ENCODE peak calls at places on chromosomes 11 and 22, in four cellular contexts. O is fibroblast of mammary gland, Q is AG04450, D is fibroblast of lung. E is an unnamed sample.

GRCh38 chr22:46054878-46055158 is 77.9 kb upstream of the WNT7B start:
- DNase-seq in Q (no peak), D (peak; percentile 33), O (no peak), E (peak; percentile 37)

GRCh38 chr11:19711911-19712280 is 741 bp upstream of the NAV2 start:
- DNase-seq in O (no peak), Q (no peak), D (no peak), E (peak; percentile 58)

GRCh38 chr22:31652911-31653684 is 8.9 kb downstream of the PISD start:
- DNase-seq in O (no peak), Q (no peak), D (no peak), E (no peak)

GRCh38 chr11:35098850-35099249 is 40.1 kb upstream of the CD44 start:
- DNase-seq in O (no peak), Q (no peak), D (no peak), E (no peak)

GRCh38 chr11:76347391-76347790 is 33.5 kb downstream of the THAP12 start:
- DNase-seq in O (no peak), D (peak; percentile 44), Q (no peak), E (no peak)

GRCh38 chr22:37664249-37665101 is 6.0 kb downstream of the PDXP start:
- DNase-seq in Q (no peak), O (no peak), D (no peak), E (no peak)

GRCh38 chr22:30287626-30288413 is 1.5 kb downstream of the CASTOR1 start:
- DNase-seq in Q (peak; percentile 76), O (peak; percentile 88), D (peak; percentile 90), E (peak; percentile 90)

GRCh38 chr11:62933285-62933684 is 12.1 kb upstream of the CHRM1 start:
- DNase-seq in O (no peak), D (no peak), Q (no peak), E (no peak)

GRCh38 chr11:98455500-98456186 is 565.1 kb upstream of the CNTN5 start:
- DNase-seq in D (no peak), O (no peak), Q (no peak), E (no peak)

GRCh38 chr11:124763156-124763947 is 1.3 kb upstream of the ESAM start:
- DNase-seq in Q (no peak), D (peak; percentile 50), O (peak; percentile 60), E (peak; percentile 93)

GRCh38 chr11:63240098-63240497 is 3.3 kb downstream of the SLC22A25 start:
- DNase-seq in O (no peak), D (no peak), Q (no peak), E (no peak)

GRCh38 chr11:117099681-117100080 is 1.5 kb upstream of the SIK3 start:
- DNase-seq in O (no peak), D (no peak), Q (no peak), E (no peak)

GRCh38 chr11:133492895-133493294 is 39.4 kb downstream of the OPCML start:
- DNase-seq in Q (no peak), D (no peak), O (no peak), E (no peak)

GRCh38 chr22:30782613-30783012 is 87.9 kb downstream of the OSBP2 start:
- DNase-seq in O (no peak), Q (no peak), D (no peak), E (no peak)

GRCh38 chr11:110184974-110185597 is 91.9 kb downstream of the ZC3H12C start:
- DNase-seq in O (peak; percentile 100), Q (no peak), D (peak; percentile 74), E (no peak)

GRCh38 chr11:124896821-124897391 is 759 bp downstream of the ROBO4 start:
- DNase-seq in Q (no peak), O (peak; percentile 61), D (no peak), E (no peak)

GRCh38 chr11:93219440-93219839 is 21.6 kb upstream of the SLC36A4 start:
- DNase-seq in Q (no peak), O (no peak), D (no peak), E (no peak)

GRCh38 chr22:37362618-37363017 is 64.7 kb downstream of the ELFN2 start:
- DNase-seq in O (peak; percentile 23), D (no peak), Q (peak; percentile 13), E (no peak)

GRCh38 chr22:38773363-38773946 is 17.7 kb upstream of the SUN2 start:
- DNase-seq in D (no peak), Q (no peak), O (no peak), E (no peak)

GRCh38 chr11:62786318-62787004 is 741 bp upstream of the TMEM179B start:
- DNase-seq in O (peak; percentile 68), D (peak; percentile 68), Q (no peak), E (peak; percentile 93)

GRCh38 chr22:48975252-48975780 is 852.4 kb downstream of the BRD1 start:
- DNase-seq in O (no peak), D (no peak), Q (no peak), E (no peak)

GRCh38 chr11:44752727-44753126 is 26.0 kb downstream of the TSPAN18 start:
- DNase-seq in O (no peak), D (no peak), Q (no peak), E (no peak)

GRCh38 chr11:75328426-75329277 is 22.8 kb downstream of the ARRB1 start:
- DNase-seq in Q (no peak), D (peak; percentile 68), O (peak; percentile 76), E (peak; percentile 86)

GRCh38 chr11:90204832-90205646 is 17.8 kb downstream of the CHORDC1 start:
- DNase-seq in D (peak; percentile 52), Q (peak; percentile 23), O (peak; percentile 75), E (no peak)

DNA sequence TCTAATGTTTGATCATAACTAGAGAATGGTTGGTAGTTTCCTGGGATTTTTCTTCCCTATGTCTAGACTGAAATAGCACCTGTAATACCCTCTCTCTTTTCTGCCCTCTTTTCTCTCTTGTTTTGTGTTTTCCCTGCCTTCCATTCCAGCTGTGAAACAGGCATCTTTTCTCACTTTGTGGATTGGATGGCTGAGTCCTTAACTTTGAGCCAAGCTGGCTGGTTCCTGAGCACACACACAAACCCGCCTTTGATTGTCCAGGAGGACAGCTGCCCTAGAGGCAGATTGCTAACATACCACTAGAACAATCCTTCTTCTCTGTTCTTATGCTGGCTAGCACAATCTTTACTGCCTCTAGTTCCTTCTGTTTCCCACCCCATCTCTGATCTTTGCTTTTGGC is 17.7 kb downstream of the CTNND1 start:
- DNase-seq in D (peak; percentile 78), Q (no peak), O (no peak), E (no peak)
- H3K4me3 ChIP-seq in D (no peak overlapping the region), Q (no peak overlapping the region), O (no peak overlapping the region), E (peak overlapping the region; percentile 19)

GRCh38 chr11:70948855-70949551 is 303.4 kb downstream of the SHANK2 start:
- DNase-seq in Q (no peak), D (no peak), O (no peak), E (no peak)

GRCh38 chr11:70948416-70948815 is 304.0 kb downstream of the SHANK2 start:
- DNase-seq in D (no peak), O (no peak), Q (no peak), E (no peak)

GRCh38 chr11:70944141-70944540 is 308.2 kb downstream of the SHANK2 start:
- DNase-seq in O (no peak), Q (no peak), D (no peak), E (no peak)

GRCh38 chr11:70942593-70942992 is 309.8 kb downstream of the SHANK2 start:
- DNase-seq in D (no peak), Q (no peak), O (peak; percentile 12), E (no peak)

DNA sequence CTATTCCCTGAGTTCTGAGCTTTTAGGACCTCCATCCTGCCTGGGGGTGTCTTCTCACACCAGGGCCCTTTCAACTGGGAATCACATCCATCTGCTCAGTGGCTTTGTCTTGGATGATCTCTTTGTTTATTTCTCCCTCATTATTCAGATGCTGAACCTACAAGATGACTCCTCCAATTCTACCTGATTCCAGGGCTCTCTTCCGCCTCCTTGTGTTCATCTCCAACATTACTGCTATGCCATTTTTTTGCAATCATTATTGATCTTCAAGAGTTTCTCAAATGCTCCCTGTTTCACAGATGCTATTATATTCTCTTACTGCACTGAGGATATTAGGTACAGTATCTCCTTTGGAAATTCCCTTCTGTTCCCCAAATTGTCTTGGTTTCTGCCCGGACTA is 307.7 kb downstream of the SHANK2 start:
- DNase-seq in O (no peak), Q (no peak), D (no peak), E (no peak)
- TF ChIP-seq CTCF in O (peak; percentile 18), Q (no peak), D (no peak), E (no peak)

DNA sequence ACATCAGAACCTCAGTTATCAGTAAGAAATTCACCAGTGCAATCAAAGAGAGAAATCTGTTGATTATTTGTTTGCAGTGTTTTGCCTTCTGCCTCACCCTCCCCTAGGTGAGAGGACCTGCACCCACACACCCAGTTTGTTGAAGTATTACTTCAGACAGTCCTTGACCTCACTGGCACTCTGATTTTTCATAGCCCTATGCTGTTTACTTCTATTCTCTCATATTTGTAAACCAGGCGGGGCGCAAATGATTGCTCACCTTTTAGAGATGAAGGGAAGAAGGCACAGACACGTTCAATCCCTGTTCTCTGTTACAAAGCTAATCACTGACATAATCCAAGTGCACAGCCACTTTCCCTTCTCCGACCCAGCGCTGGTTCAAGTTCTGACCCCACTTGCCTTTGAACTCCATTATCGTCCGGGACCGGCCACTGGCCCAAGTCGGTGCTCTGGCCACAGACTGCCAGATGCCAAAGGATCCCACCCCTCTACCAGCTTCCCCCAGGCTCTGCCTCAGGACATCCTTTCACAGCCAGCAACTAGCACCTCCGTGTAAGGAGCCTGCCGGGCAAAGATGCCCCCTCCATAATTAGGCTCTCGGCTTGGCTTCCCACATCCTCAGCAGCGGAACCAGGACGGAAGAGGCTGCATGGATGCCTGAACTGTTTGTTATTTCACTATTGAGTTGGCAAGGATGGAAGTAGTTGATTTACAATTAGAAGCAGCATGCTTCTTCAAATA is 1.7 kb downstream of the ETS1 start:
- DNase-seq in O (no peak), D (no peak), Q (no peak), E (no peak)
- H3K4me3 ChIP-seq in O (no peak overlapping the region), D (no peak overlapping the region), Q (no peak overlapping the region), E (peak overlapping the region; percentile 31)

DNA sequence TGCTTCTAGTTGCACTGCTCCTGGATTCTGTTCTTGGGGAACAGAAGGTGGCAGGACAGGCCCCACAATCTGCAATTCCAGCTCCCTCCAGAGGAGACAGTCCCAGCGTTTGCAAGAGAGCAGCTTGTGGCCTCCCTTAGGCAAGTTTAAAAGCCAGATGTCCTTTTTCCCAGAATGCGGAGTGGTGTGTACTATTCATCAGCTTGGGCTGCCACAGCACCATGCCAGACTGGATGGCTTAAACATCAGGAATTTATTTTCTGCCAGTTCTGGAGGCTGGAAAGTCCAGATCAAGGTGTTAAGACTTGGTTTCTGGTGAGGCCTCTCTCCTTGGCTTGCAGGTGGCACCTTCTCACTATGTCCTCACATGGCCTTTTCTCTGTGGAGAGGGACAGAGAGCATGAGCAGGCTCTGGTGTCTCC is 11.7 kb downstream of the MIAT start:
- DNase-seq in Q (no peak), D (no peak), O (peak; percentile 40), E (no peak)
- TF ChIP-seq CTCF in Q (peak; percentile 59), D (peak; percentile 53), O (peak; percentile 32), E (peak; percentile 32)

GRCh38 chr11:65224939-65225283 is 36.9 kb upstream of the POLA2 start:
- DNase-seq in O (peak; percentile 73), D (peak; percentile 72), Q (peak; percentile 38), E (peak; percentile 76)

GRCh38 chr11:65227879-65228278 is 33.9 kb upstream of the POLA2 start:
- DNase-seq in Q (no peak), D (no peak), O (no peak), E (no peak)

GRCh38 chr11:65223031-65223430 is 38.7 kb upstream of the POLA2 start:
- DNase-seq in Q (no peak), O (no peak), D (no peak), E (no peak)

GRCh38 chr11:65225284-65226102 is 36.3 kb upstream of the POLA2 start:
- DNase-seq in D (peak; percentile 58), Q (peak; percentile 6), O (peak; percentile 55), E (peak; percentile 73)

DNA sequence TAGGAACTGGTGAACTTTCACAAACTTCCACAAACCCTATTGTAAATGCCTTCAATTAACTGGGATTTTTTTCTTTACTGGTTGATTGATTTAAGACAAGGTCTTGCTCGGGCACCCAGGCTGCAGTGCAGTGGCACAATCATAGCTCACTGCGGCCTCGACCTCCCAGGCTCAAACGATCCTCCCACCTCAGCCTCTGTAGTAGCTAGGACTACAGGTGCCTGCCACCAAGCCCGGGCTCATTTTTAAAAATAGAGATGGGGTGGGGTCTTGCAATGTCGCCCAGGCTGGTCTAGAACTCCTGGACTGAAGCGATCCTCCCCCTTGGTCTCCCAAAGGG is 35.7 kb upstream of the POLA2 start:
- DNase-seq in O (no peak), Q (no peak), D (no peak), E (no peak)
- H3K4me3 ChIP-seq in O (peak overlapping the region; percentile 38), Q (no peak overlapping the region), D (peak overlapping the region; percentile 37), E (peak overlapping the region; percentile 49)